ENCODE peak calls at places on chromosome 18, in nine cellular contexts. L, H, P, T, J, I, A, K and V are unnamed samples. For H3K27me3, the result is how much of the 10 kb centered on the place peaks cover.

GRCh38 chr18:12307251-12307736 is 747 bp upstream of the TUBB6 start:
- DNase-seq in K (peak), P (peak), T (no peak), H (peak), J (peak), L (no peak), A (no peak), I (peak), V (no peak)

GRCh38 chr18:49681387-49681786 is 119.5 kb downstream of the LIPG start:
- DNase-seq in H (no peak), P (no peak), J (no peak), L (no peak), T (no peak), I (no peak), A (no peak), K (no peak), V (no peak)

GRCh38 chr18:32674491-32674890 is 98.3 kb downstream of the KLHL14 start:
- DNase-seq in A (no peak), P (peak), L (no peak), H (no peak), K (no peak), I (no peak), T (no peak), J (no peak), V (no peak)

GRCh38 chr18:30987479-30988241 is 54.9 kb downstream of the DSC3 start:
- DNase-seq in T (peak), I (peak), J (no peak), K (no peak), P (peak), H (peak), L (no peak), A (no peak), V (no peak)

GRCh38 chr18:76459687-76460350 is 35.2 kb downstream of the ZNF516 start:
- DNase-seq in T (peak), I (no peak), J (no peak), P (peak), A (no peak), K (peak), L (peak), H (no peak), V (no peak)

GRCh38 chr18:3511980-3512379 is 62.0 kb downstream of the TGIF1 start:
- DNase-seq in L (peak), H (no peak), P (peak), T (no peak), A (peak), K (no peak), I (peak), J (no peak), V (no peak)

GRCh38 chr18:12659904-12660605 is 2.1 kb upstream of the SPIRE1 start:
- DNase-seq in L (peak), T (peak), K (no peak), I (peak), H (peak), J (peak), P (peak), A (peak), V (peak)

GRCh38 chr18:57154389-57154788 is 7.5 kb downstream of the BOD1L2 start:
- DNase-seq in J (no peak), L (no peak), I (no peak), H (no peak), K (no peak), T (no peak), P (no peak), A (no peak), V (no peak)

GRCh38 chr18:50656841-50657470 is 97.1 kb downstream of the MAPK4 start:
- DNase-seq in I (no peak), T (no peak), A (no peak), P (peak), J (no peak), H (no peak), L (no peak), K (no peak), V (no peak)

GRCh38 chr18:78818961-78819360 is 160.7 kb upstream of the SALL3 start:
- DNase-seq in P (no peak), A (no peak), J (no peak), K (no peak), H (peak), T (no peak), I (no peak), L (no peak), V (no peak)

GRCh38 chr18:36811430-36811829 is 17.4 kb downstream of the TPGS2 start:
- DNase-seq in I (no peak), L (no peak), J (no peak), T (no peak), K (no peak), A (no peak), P (peak), H (no peak), V (no peak)

GRCh38 chr18:31301201-31301655 is 16.7 kb upstream of the DSG1 start:
- DNase-seq in P (peak), K (no peak), I (peak), T (no peak), J (peak), A (no peak), L (no peak), H (no peak), V (no peak)

GRCh38 chr18:55577812-55578539 is 10.0 kb downstream of the TCF4 start:
- DNase-seq in P (no peak), T (no peak), A (no peak), L (no peak), K (no peak), I (no peak), H (no peak), J (no peak), V (no peak)

GRCh38 chr18:62616331-62616805 is 93.5 kb downstream of the ZCCHC2 start:
- DNase-seq in J (no peak), A (no peak), K (no peak), T (no peak), L (no peak), I (no peak), H (no peak), P (peak), V (no peak)

GRCh38 chr18:12686100-12686499 is 16.4 kb downstream of the CEP76 start:
- DNase-seq in T (peak), I (no peak), J (no peak), A (no peak), P (peak), K (no peak), L (no peak), H (no peak), V (no peak)

GRCh38 chr18:58495634-58496033 is 133.3 kb downstream of the ALPK2 start:
- DNase-seq in J (no peak), L (no peak), T (no peak), A (no peak), K (no peak), P (no peak), H (no peak), I (no peak), V (no peak)

GRCh38 chr18:78150590-78150989 is 829.0 kb upstream of the SALL3 start:
- DNase-seq in H (no peak), K (no peak), P (no peak), I (no peak), A (no peak), L (no peak), T (no peak), J (no peak), V (no peak)

GRCh38 chr18:51655327-51655698 is 457.8 kb upstream of the MEX3C start:
- DNase-seq in I (no peak), H (no peak), P (no peak), J (no peak), L (no peak), A (no peak), K (no peak), T (no peak), V (no peak)

GRCh38 chr18:76545433-76546281 is 50.6 kb upstream of the ZNF516 start:
- DNase-seq in H (no peak), J (no peak), T (no peak), P (peak), L (no peak), A (no peak), K (no peak), I (no peak), V (no peak)

GRCh38 chr18:3294435-3295080 is 32.6 kb downstream of the MYL12B start:
- DNase-seq in I (peak), J (no peak), A (no peak), K (no peak), L (no peak), P (no peak), T (no peak), H (no peak), V (no peak)

GRCh38 chr18:13216732-13217465 is 1.7 kb upstream of the LDLRAD4 start:
- DNase-seq in P (no peak), A (peak), T (no peak), L (no peak), I (no peak), K (peak), H (peak), J (peak), V (peak)

GRCh38 chr18:54147439-54147838 is 77.0 kb downstream of the MBD2 start:
- DNase-seq in L (no peak), J (no peak), I (no peak), A (no peak), H (no peak), P (no peak), K (no peak), T (no peak), V (no peak)

DNA sequence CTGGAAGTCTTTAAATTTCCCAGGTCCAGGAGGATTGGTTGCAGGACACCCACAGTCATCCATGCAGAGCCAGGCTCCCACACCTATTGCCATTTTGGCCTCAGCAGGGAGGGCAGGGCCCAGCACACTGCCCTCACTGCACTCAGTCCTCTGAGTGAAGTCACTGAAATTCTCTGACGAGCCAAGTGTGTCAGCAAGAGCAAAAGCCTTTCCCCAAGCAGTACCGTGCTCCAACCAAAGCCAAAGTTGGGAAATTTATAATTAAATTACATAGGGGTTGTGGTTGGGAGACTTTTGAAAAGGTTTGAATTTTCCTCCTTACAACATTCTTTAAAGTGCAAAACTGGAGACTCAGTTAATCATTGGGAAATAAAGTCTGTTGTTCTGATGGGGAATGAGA is 98.5 kb upstream of the CD226 start:
- DNase-seq in T (no peak), P (peak), H (no peak), L (no peak), A (no peak), I (no peak), J (no peak), K (no peak), V (no peak)
- H3K4me3 ChIP-seq in T (no peak), P (no peak), H (no peak), L (no peak), A (no peak), I (no peak), J (no peak), K (no peak), V (no peak)

GRCh38 chr18:45662468-45662867 is 47.2 kb downstream of the SLC14A2 start:
- DNase-seq in A (no peak), K (no peak), J (no peak), L (no peak), I (no peak), T (no peak), P (peak), H (no peak), V (no peak)

GRCh38 chr18:45654677-45655076 is 39.4 kb downstream of the SLC14A2 start:
- DNase-seq in A (no peak), H (no peak), I (no peak), K (no peak), T (no peak), P (no peak), J (no peak), L (no peak), V (no peak)

GRCh38 chr18:45656194-45656593 is 40.9 kb downstream of the SLC14A2 start:
- DNase-seq in J (no peak), L (no peak), A (no peak), H (no peak), T (no peak), I (no peak), K (no peak), P (no peak), V (no peak)

GRCh38 chr18:45657357-45658335 is 42.4 kb downstream of the SLC14A2 start:
- DNase-seq in A (peak), P (no peak), J (no peak), I (no peak), K (no peak), H (no peak), T (no peak), L (no peak), V (no peak)

DNA sequence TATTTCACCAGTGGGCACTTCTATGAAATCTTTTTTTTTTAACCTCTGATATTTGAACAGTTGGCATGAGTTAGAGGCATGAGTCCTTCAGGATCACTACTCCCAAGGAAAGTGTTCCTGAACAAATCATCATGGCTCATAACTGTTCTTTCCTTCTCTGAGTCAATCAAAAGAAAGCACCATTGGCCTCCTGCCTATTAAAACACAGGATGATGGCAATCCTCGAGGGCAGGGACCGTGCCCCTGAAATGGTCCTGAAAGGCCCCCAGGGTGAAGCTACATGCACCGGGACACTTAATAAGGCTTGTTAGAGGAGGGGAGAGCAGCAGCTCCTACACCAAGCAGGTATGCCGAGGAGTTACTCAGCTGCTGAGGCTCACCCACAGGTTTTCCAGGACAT is 43.5 kb downstream of the SLC14A2 start:
- DNase-seq in T (no peak), A (no peak), I (no peak), H (no peak), K (no peak), J (no peak), L (no peak), P (no peak), V (no peak)
- H3K27ac ChIP-seq in T (no peak), A (no peak), I (no peak), H (no peak), K (no peak), J (no peak), L (no peak), P (no peak), V (no peak)

GRCh38 chr18:79952457-79952995 is 1.1 kb upstream of the SLC66A2 start:
- DNase-seq in A (no peak), I (no peak), J (no peak), K (peak), H (no peak), L (no peak), P (no peak), T (no peak), V (no peak)

GRCh38 chr18:79954791-79955190 is 3.3 kb upstream of the SLC66A2 start:
- DNase-seq in K (no peak), P (no peak), I (no peak), A (no peak), J (no peak), H (peak), L (no peak), T (no peak), V (no peak)

GRCh38 chr18:79952996-79953559 is 1.6 kb upstream of the SLC66A2 start:
- DNase-seq in K (peak), A (no peak), P (no peak), T (no peak), H (peak), J (no peak), L (no peak), I (no peak), V (no peak)

GRCh38 chr18:79955302-79956075 is 4.0 kb upstream of the SLC66A2 start:
- DNase-seq in A (no peak), K (no peak), L (no peak), H (peak), J (no peak), P (no peak), T (no peak), I (no peak), V (no peak)

DNA sequence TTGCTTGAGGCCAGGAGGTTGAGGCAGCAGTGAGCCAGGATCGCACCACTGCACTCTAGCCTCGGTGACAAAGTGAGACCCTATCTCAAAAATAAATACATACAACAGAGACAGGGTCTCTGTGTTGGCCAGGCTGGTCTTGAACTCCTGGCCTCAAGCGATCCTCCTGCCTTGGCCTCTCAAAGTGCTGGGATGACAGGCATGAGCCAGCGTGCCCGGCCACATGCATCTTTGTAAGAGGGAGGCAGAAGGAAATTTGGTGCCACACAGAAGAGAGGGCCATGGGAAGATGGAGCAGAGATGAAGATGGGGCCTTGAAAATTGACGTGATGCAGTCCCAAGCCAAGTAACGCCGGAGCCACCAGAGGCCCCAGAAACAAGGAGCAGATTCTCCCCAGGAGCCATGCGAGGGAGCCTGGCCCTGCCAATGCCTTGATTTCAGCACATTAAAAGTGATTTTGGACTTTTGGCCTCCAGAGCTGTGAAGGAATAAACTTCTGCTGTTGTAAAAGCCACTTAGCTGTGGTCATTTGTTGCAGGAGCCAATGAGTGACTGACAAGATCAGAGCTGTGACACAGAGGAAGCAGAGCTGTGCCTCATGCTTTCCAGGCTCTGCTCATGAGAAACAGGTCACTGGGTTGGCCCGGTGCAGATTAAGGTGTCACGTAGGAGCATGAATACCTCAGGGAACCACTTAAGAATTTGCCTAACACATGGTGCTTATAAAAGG is 2.6 kb upstream of the SLC66A2 start:
- DNase-seq in I (no peak), L (no peak), P (no peak), J (no peak), A (no peak), H (peak), K (no peak), T (no peak), V (no peak)
- H3K27me3 ChIP-seq in I (under half), L (under half), P (under half), J (under half), A (under half), H (under half), K (under half), T (under half), V (under half)

DNA sequence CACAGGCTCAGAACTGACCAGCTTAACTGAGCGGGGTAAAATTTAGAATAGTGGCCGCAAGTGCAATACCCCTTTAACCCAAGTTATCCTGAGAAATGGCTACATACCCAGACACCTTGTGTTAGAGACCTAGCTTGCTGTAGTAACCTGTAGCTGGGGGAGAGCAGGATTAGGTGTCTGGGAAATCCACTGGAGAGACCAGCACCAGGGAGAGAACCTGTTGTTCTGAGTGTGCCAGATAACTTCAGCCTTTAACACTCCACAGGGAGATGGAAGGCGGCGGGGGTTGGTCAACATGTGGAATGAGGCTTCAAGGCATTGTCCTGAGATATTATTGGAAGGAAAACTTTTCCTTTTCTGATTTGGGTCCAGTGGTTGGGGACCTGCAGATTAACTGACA is 356.0 kb downstream of the PTPRM start:
- DNase-seq in T (no peak), K (no peak), P (peak), I (no peak), L (no peak), A (no peak), J (no peak), H (no peak), V (no peak)
- H3K4me3 ChIP-seq in T (no peak), K (no peak), P (no peak), I (no peak), L (no peak), A (no peak), J (no peak), H (no peak), V (no peak)

DNA sequence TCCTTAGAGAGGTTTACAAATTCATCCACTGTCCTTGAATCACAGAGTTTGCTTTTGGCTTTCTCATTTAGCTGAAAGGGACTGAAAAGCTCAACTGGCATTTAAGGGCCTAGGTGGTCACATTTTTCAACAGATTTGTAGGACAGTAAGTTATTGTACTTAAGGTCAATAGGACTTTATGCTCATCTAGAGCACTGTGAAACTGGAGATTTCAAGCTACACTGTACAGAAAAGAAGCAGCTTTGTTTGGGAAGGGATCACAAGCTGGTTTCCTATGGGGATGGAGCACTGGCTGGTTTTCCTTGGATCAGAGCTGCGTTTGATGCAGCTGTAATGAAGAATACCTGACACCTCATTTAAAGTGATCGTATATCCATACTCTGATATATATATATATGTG is 482.7 kb downstream of the FBXO15 start:
- DNase-seq in I (no peak), A (no peak), K (no peak), J (no peak), T (no peak), H (no peak), L (no peak), P (no peak), V (no peak)
- H3K27ac ChIP-seq in I (no peak), A (no peak), K (no peak), J (no peak), T (no peak), H (no peak), L (no peak), P (no peak), V (no peak)